ENCODE peak calls at places on chromosomes 7 and 10, in four cellular contexts. W is Calu3; F is stimulated activated CD4-positive, alpha-beta T cell treated with anti-CD3 and anti-CD28 coated beads, Interleukin-2, amount 100 ng/mL, for 24 hours; Z is adipocyte. V is an unnamed sample.

GRCh38 chr7:143381427-143382125 is 431 bp downstream of the ZYX start:
- DNase-seq in Z (peak), W (peak), F (no peak), V (no peak)

GRCh38 chr10:77737608-77738007 is 100.0 kb upstream of the KCNMA1 start:
- DNase-seq in W (peak), F (no peak), Z (peak), V (no peak)

GRCh38 chr10:96992721-96993120 is 160.6 kb downstream of the LCOR start:
- DNase-seq in Z (no peak), W (no peak), F (no peak), V (no peak)

GRCh38 chr10:14032406-14032998 is 298.2 kb downstream of the FRMD4A start:
- DNase-seq in W (peak), F (peak), Z (no peak), V (no peak)

GRCh38 chr7:142320883-142321282 is 63.0 kb upstream of the PRSS58 start:
- DNase-seq in W (no peak), Z (no peak), F (no peak), V (no peak)

GRCh38 chr10:80739963-80740715 is 202.4 kb downstream of the SH2D4B start:
- DNase-seq in W (no peak), Z (no peak), F (no peak), V (no peak)

GRCh38 chr7:155339474-155339873 is 41.8 kb downstream of the INSIG1 start:
- DNase-seq in W (no peak), F (no peak), Z (no peak), V (no peak)

GRCh38 chr10:103127241-103127640 is 65.8 kb downstream of the NT5C2 start:
- DNase-seq in Z (peak), W (no peak), F (no peak), V (no peak)

GRCh38 chr10:34528320-34528719 is 286.8 kb downstream of the PARD3 start:
- DNase-seq in W (peak), Z (peak), F (no peak), V (no peak)

GRCh38 chr7:90709501-90710465 is 113.7 kb downstream of the CDK14 start:
- DNase-seq in W (no peak), F (no peak), Z (peak), V (no peak)

GRCh38 chr10:80487791-80488538 is 33.9 kb downstream of the TSPAN14 start:
- DNase-seq in F (no peak), W (no peak), Z (no peak), V (peak)

GRCh38 chr10:19788075-19788686 is 28.1 kb upstream of the PLXDC2 start:
- DNase-seq in F (no peak), Z (peak), W (peak), V (no peak)

GRCh38 chr10:15052121-15052520 is 8.4 kb downstream of the OLAH start:
- DNase-seq in Z (no peak), W (no peak), F (no peak), V (no peak)

GRCh38 chr10:128064615-128065580 is 61.3 kb downstream of the MKI67 start:
- DNase-seq in F (peak), W (no peak), Z (peak), V (peak)

GRCh38 chr7:12683678-12684077 is 3.8 kb upstream of the ARL4A start:
- DNase-seq in W (no peak), F (no peak), Z (peak), V (no peak)

GRCh38 chr7:15780271-15780670 is 93.8 kb upstream of the MEOX2 start:
- DNase-seq in Z (peak), W (peak), F (no peak), V (no peak)

GRCh38 chr10:89861584-89862287 is 160.3 kb downstream of the KIF20B start:
- DNase-seq in W (peak), F (peak), Z (peak), V (no peak)

GRCh38 chr7:49852619-49853462 is 79.4 kb downstream of the VWC2 start:
- DNase-seq in Z (peak), F (no peak), W (peak), V (no peak)

GRCh38 chr10:73366381-73367298 is 8.0 kb upstream of the CFAP70 start:
- DNase-seq in Z (no peak), W (no peak), F (no peak), V (no peak)

GRCh38 chr7:17660116-17660515 is 280.2 kb downstream of the SNX13 start:
- DNase-seq in F (no peak), W (no peak), Z (peak), V (no peak)

GRCh38 chr7:1939434-1940401 is 269.6 kb downstream of the ELFN1 start:
- DNase-seq in W (no peak), F (peak), Z (no peak), V (no peak)

GRCh38 chr7:34155225-34155908 is 250.0 kb downstream of the BMPER start:
- DNase-seq in F (no peak), Z (peak), W (no peak), V (no peak)

GRCh38 chr7:65477326-65477725 is 103.7 kb downstream of the ZNF92 start:
- DNase-seq in F (no peak), W (no peak), Z (peak), V (no peak)

GRCh38 chr10:99854860-99855259 is 72.4 kb downstream of the ABCC2 start:
- DNase-seq in F (no peak), W (no peak), Z (peak), V (no peak)

GRCh38 chr10:6927001-6927400 is 346.9 kb upstream of the PRKCQ start:
- DNase-seq in W (no peak), F (no peak), Z (no peak), V (peak)

GRCh38 chr10:79070091-79070610 is 1.4 kb downstream of the ZMIZ1 start:
- DNase-seq in Z (peak), F (no peak), W (peak), V (no peak)

GRCh38 chr10:80070068-80070467 is 8.4 kb upstream of the TMEM254 start:
- DNase-seq in W (no peak), Z (no peak), F (no peak), V (no peak)

GRCh38 chr10:104197364-104197763 is 34.8 kb downstream of the CFAP43 start:
- DNase-seq in F (no peak), W (peak), Z (no peak), V (no peak)

GRCh38 chr10:97207756-97208346 is 22.1 kb upstream of the SLIT1 start:
- DNase-seq in F (no peak), Z (no peak), W (no peak), V (no peak)

GRCh38 chr7:143367972-143368371 is 5.5 kb upstream of the FAM131B start:
- DNase-seq in Z (no peak), W (peak), F (no peak), V (no peak)

GRCh38 chr10:92627845-92628480 is 35.0 kb downstream of the KIF11 start:
- DNase-seq in F (no peak), W (no peak), Z (no peak), V (no peak)

GRCh38 chr10:61286695-61287094 is 166.5 kb downstream of the TMEM26 start:
- DNase-seq in Z (no peak), W (no peak), F (no peak), V (no peak)

GRCh38 chr10:21969326-21970287 is 33.9 kb downstream of the DNAJC1 start:
- DNase-seq in Z (peak), W (no peak), F (no peak), V (no peak)

GRCh38 chr10:117439243-117439912 is 64.1 kb upstream of the PDZD8 start:
- DNase-seq in Z (no peak), F (no peak), W (no peak), V (no peak)